ENCODE peak calls at places on chromosomes 1 and 21, in nine cellular contexts. T, N, W, G, H, D, V, U and M are unnamed samples. For H3K9me3 and H3K4me1, the result is how much of the 10 kb centered on the place peaks cover.

GRCh38 chr1:172874950-172875349 is 175.8 kb downstream of the TNFSF18 start:
- DNase-seq in T (no peak), N (no peak), W (no peak), G (no peak), H (no peak), D (no peak), V (no peak), U (no peak), M (no peak)

GRCh38 chr1:45492691-45493090 is 1.7 kb upstream of the TESK2 start:
- DNase-seq in T (no peak), N (no peak), W (no peak), G (no peak), H (no peak), D (no peak), V (no peak), U (no peak), M (no peak)

GRCh38 chr1:36728846-36729245 is 246.1 kb upstream of the CSF3R start:
- DNase-seq in T (no peak), N (no peak), W (no peak), G (no peak), H (no peak), D (no peak), V (no peak), U (no peak), M (no peak)

GRCh38 chr21:40120944-40121575 is 253.8 kb downstream of the PCP4 start:
- DNase-seq in T (no peak), N (no peak), W (peak), G (no peak), H (no peak), D (no peak), V (no peak), U (no peak), M (no peak)

GRCh38 chr1:225809842-225810578 is at the start of gene EPHX1:
- DNase-seq in T (peak), N (peak), W (peak), G (peak), H (peak), D (peak), V (peak), U (peak), M (peak)

GRCh38 chr1:178461104-178461503 is 35.7 kb downstream of the CLEC20A start:
- DNase-seq in T (no peak), N (no peak), W (no peak), G (no peak), H (no peak), D (no peak), V (no peak), U (peak), M (no peak)

GRCh38 chr1:208344202-208344601 is 100.0 kb upstream of the PLXNA2 start:
- DNase-seq in T (no peak), N (no peak), W (no peak), G (no peak), H (no peak), D (no peak), V (no peak), U (no peak), M (no peak)

GRCh38 chr1:18512883-18513282 is 32.2 kb downstream of the KLHDC7A start:
- DNase-seq in T (no peak), N (no peak), W (no peak), G (no peak), H (no peak), D (no peak), V (no peak), U (no peak), M (no peak)

GRCh38 chr21:44010429-44010828 is 1.7 kb upstream of the TRAPPC10 start:
- DNase-seq in T (no peak), N (no peak), W (no peak), G (no peak), H (no peak), D (no peak), V (no peak), U (no peak), M (no peak)

GRCh38 chr1:209411491-209411929 is 172.0 kb upstream of the CAMK1G start:
- DNase-seq in T (no peak), N (no peak), W (no peak), G (no peak), H (no peak), D (no peak), V (no peak), U (peak), M (no peak)

GRCh38 chr1:10430216-10431064 is at the start of gene CENPS:
- DNase-seq in T (peak), N (peak), W (peak), G (peak), H (peak), D (peak), V (peak), U (peak), M (peak)

GRCh38 chr21:32381571-32381970 is 11.2 kb downstream of the URB1 start:
- DNase-seq in T (no peak), N (no peak), W (no peak), G (no peak), H (no peak), D (no peak), V (no peak), U (no peak), M (no peak)

GRCh38 chr1:219027161-219027673 is 146.5 kb upstream of the LYPLAL1 start:
- DNase-seq in T (no peak), N (no peak), W (no peak), G (no peak), H (no peak), D (no peak), V (no peak), U (no peak), M (no peak)

GRCh38 chr1:25232866-25233784 is 823 bp upstream of the SYF2 start:
- DNase-seq in T (peak), N (peak), W (peak), G (peak), H (no peak), D (peak), V (peak), U (peak), M (peak)

GRCh38 chr1:62314951-62315350 is 4.3 kb downstream of the KANK4 start:
- DNase-seq in T (no peak), N (no peak), W (no peak), G (no peak), H (no peak), D (no peak), V (no peak), U (no peak), M (no peak)

GRCh38 chr1:108590436-108590835 is 30.5 kb downstream of the EEIG2 start:
- DNase-seq in T (no peak), N (no peak), W (no peak), G (no peak), H (no peak), D (no peak), V (no peak), U (no peak), M (no peak)

DNA sequence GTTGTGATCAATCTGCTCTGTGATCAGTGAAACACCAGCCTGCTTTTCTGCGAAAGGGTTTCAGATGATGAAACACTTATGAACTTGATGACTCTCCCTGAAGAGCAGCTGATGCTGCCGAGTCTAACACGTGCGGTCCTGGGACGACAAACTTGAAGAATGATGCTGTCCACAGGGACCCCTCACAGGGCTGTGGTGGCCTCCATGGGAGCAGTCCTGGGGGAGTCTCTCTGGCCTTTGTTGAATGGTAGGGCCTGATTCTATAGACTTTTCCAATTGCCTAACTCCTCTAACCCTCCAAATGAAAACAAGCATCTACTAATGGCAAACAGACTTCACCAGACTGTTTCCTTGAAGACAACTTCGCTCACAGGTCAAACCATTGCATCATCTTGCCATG is at the start of gene OR2T10:
- DNase-seq in T (no peak), N (no peak), W (no peak), G (no peak), H (no peak), D (no peak), V (no peak), U (no peak), M (no peak)
- H3K9me3 ChIP-seq in T (under half), N (under half), W (under half), G (under half), H (under half), D (under half), V (under half), U (under half), M (under half)

GRCh38 chr1:211701733-211702132 is 26.3 kb upstream of the NEK2 start:
- DNase-seq in T (no peak), N (no peak), W (no peak), G (no peak), H (no peak), D (no peak), V (no peak), U (no peak), M (no peak)

GRCh38 chr1:211697356-211697755 is 21.9 kb upstream of the NEK2 start:
- DNase-seq in T (no peak), N (no peak), W (no peak), G (no peak), H (no peak), D (peak), V (no peak), U (no peak), M (no peak)

GRCh38 chr1:211695135-211695816 is 19.9 kb upstream of the NEK2 start:
- DNase-seq in T (no peak), N (no peak), W (no peak), G (no peak), H (no peak), D (no peak), V (no peak), U (no peak), M (no peak)

GRCh38 chr1:211698161-211699026 is 23.0 kb upstream of the NEK2 start:
- DNase-seq in T (peak), N (peak), W (peak), G (peak), H (peak), D (peak), V (peak), U (peak), M (peak)

GRCh38 chr1:211699059-211699458 is 23.6 kb upstream of the NEK2 start:
- DNase-seq in T (no peak), N (no peak), W (no peak), G (no peak), H (no peak), D (no peak), V (no peak), U (no peak), M (no peak)
- H3K4me3 ChIP-seq in T (no peak), N (no peak), W (no peak), G (no peak), H (no peak), D (no peak), V (peak), U (no peak), M (no peak)

DNA sequence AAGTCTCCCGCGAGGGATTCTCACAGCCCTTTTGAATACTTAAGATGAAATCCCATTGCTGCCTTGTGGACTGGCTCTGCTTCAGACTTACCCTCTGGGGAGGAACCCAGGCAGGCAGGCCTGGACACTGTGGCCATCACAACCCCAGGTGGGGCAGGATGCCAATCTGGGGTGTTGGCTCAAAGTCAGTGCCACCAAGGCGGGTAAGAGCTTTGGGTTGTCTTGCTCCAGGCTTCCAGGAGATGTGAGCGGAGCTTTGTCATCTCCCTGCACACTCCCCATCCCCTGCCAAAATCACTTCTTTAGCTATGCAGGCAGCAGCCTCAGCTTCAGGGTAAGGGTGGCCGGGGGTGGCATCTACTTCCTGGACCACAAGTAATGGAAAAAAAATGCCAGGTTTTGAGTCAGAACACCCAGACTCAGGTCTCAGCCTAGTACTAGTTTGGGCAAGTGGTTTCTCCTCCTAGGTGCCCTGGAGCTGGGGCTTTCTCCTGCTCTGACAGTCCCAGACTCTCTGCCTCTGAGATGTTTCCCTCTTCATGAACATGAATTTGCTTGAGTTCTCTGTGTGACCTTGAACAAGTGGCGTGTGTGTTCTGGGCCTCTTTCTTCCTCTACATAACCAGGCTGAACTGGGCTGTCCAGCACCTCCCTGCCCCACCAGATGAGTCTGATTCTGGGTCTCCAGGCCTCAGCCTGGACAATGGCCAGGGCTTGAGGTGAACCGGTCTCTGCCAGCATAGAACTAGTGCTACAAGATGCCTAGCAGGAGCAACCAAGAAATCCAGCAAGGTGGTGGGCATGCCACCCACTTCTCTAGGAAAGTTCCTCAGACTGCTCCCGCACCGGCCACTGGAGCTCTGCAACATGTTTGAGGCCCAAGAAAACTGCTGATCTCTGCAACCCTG is 65.4 kb downstream of the VWA5B1 start:
- DNase-seq in T (no peak), N (no peak), W (no peak), G (no peak), H (no peak), D (no peak), V (no peak), U (no peak), M (no peak)
- H3K4me1 ChIP-seq in T (under half), N (under half), W (under half), G (under half), H (under half), D (under half), V (under half), U (under half), M (under half)

GRCh38 chr1:152718238-152718637 is 10.3 kb downstream of the LCE4A start:
- DNase-seq in T (no peak), N (no peak), W (no peak), G (no peak), H (no peak), D (no peak), V (no peak), U (no peak), M (no peak)
- H3K9me3 ChIP-seq in T (under half), N (under half), W (under half), G (under half), H (under half), D (under half), V (under half), U (under half), M (under half)

DNA sequence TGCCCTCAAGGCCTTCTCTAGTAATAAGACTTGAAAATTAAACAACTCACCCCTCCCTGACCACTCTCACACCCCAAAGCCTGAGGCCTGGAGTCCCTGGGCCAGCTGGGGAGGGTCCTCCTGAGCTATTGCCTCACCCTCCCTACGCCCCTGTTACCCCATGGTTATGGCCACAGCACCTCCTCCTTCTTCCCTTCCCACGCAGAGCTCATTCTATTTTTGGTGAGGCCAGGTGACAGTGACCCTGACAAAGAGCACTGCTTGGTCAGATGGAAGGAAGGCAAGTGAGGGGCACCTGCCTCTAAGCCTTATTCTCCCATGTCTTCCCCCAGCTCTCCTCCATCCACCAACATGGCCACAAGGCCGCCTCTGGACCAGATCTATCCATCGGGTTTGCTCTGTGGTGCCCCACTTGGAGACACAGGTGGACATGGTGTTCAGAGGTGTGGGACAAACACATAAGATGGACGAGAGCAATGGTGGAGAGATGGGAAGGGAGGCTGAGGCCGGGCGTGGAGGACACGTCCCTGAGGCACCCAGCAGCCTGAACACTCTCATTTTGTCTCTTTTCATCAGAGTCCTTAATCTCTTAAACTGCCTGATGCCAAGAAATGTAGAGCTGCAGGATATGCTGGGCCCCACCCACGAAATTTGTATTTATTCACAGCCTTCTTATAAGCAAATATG is 42.6 kb downstream of the FCRL5 start:
- DNase-seq in T (no peak), N (no peak), W (no peak), G (no peak), H (no peak), D (no peak), V (no peak), U (no peak), M (no peak)
- H3K4me3 ChIP-seq in T (no peak), N (no peak), W (no peak), G (no peak), H (no peak), D (no peak), V (no peak), U (no peak), M (no peak)

DNA sequence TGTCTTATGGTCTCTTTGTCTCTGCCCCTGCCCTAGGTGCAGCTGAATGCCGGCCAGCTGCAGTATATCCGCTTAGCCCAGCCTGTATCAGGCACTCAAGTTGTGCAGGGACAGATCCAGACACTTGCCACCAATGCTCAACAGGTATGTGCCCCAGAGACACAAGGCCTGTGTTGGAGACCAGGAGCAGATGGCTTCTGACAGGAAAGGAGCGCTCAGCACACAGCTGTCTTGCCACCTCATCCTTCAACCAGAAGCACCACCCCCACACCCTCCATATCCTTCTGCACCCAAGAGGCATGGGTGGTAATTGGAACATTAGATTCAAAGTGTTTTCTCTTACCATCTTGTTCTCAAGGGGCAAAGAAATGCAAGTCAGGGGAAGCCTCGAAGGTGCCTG is 17.0 kb upstream of the KCNQ4 start:
- DNase-seq in T (no peak), N (no peak), W (no peak), G (no peak), H (no peak), D (no peak), V (no peak), U (no peak), M (no peak)
- H3K4me1 ChIP-seq in T (under half), N (under half), W (under half), G (under half), H (under half), D (under half), V (under half), U (under half), M (under half)